ENCODE peak calls at places on chromosome 10, in ten cellular contexts. C, I, Y, U, Q, L, A, D, N and H are unnamed samples.

GRCh38 chr10:125231116-125231812 is 70.9 kb upstream of the CTBP2 start:
- DNase-seq in C (peak), I (no peak), Y (no peak), U (no peak), Q (peak), L (no peak), A (peak), D (no peak), N (peak), H (peak)

GRCh38 chr10:114437456-114438292 is 33.4 kb upstream of the AFAP1L2 start:
- DNase-seq in C (peak), I (no peak), Y (no peak), U (no peak), Q (peak), L (no peak), A (peak), D (no peak), N (no peak), H (no peak)

GRCh38 chr10:79248341-79248931 is 98.8 kb upstream of the PPIF start:
- DNase-seq in C (no peak), I (peak), Y (peak), U (peak), Q (no peak), L (peak), A (peak), D (peak), N (no peak), H (no peak)

GRCh38 chr10:88156341-88156740 is 292.9 kb downstream of the PTEN start:
- DNase-seq in C (peak), I (no peak), Y (no peak), U (no peak), Q (no peak), L (no peak), A (peak), D (no peak), N (no peak), H (no peak)

GRCh38 chr10:114389429-114389828 is 14.9 kb downstream of the AFAP1L2 start:
- DNase-seq in C (peak), I (peak), Y (no peak), U (no peak), Q (peak), L (no peak), A (peak), D (no peak), N (no peak), H (peak)

GRCh38 chr10:117926491-117926890 is 120.2 kb downstream of the RAB11FIP2 start:
- DNase-seq in C (peak), I (no peak), Y (no peak), U (no peak), Q (no peak), L (no peak), A (peak), D (no peak), N (no peak), H (no peak)

GRCh38 chr10:482036-482435 is 207.4 kb downstream of the DIP2C start:
- DNase-seq in C (no peak), I (no peak), Y (no peak), U (peak), Q (no peak), L (no peak), A (peak), D (no peak), N (no peak), H (no peak)

GRCh38 chr10:123424537-123424936 is 241.6 kb upstream of the GPR26 start:
- DNase-seq in C (no peak), I (no peak), Y (no peak), U (no peak), Q (no peak), L (no peak), A (no peak), D (no peak), N (no peak), H (no peak)

GRCh38 chr10:62858364-62858763 is 42.2 kb upstream of the EGR2 start:
- DNase-seq in C (peak), I (no peak), Y (no peak), U (no peak), Q (no peak), L (peak), A (peak), D (peak), N (no peak), H (no peak)

GRCh38 chr10:33594475-33594874 is 260.0 kb upstream of the NRP1 start:
- DNase-seq in C (no peak), I (no peak), Y (no peak), U (no peak), Q (no peak), L (no peak), A (no peak), D (no peak), N (no peak), H (no peak)

GRCh38 chr10:44926771-44927751 is 15.9 kb downstream of the TMEM72 start:
- DNase-seq in C (peak), I (no peak), Y (no peak), U (no peak), Q (no peak), L (no peak), A (peak), D (no peak), N (peak), H (no peak)

GRCh38 chr10:63494951-63495350 is 26.2 kb upstream of the REEP3 start:
- DNase-seq in C (no peak), I (no peak), Y (no peak), U (no peak), Q (no peak), L (no peak), A (no peak), D (no peak), N (no peak), H (no peak)

GRCh38 chr10:13971586-13972475 is 358.9 kb downstream of the FRMD4A start:
- DNase-seq in C (peak), I (no peak), Y (no peak), U (no peak), Q (no peak), L (no peak), A (peak), D (no peak), N (no peak), H (no peak)

GRCh38 chr10:69958232-69958902 is 94.3 kb upstream of the MACROH2A2 start:
- DNase-seq in C (peak), I (no peak), Y (no peak), U (no peak), Q (peak), L (no peak), A (peak), D (no peak), N (no peak), H (peak)

GRCh38 chr10:79129361-79129997 is 60.7 kb downstream of the ZMIZ1 start:
- DNase-seq in C (peak), I (no peak), Y (no peak), U (no peak), Q (peak), L (no peak), A (peak), D (no peak), N (no peak), H (no peak)

GRCh38 chr10:61895898-61896605 is 5.4 kb upstream of the ARID5B start:
- DNase-seq in C (no peak), I (no peak), Y (no peak), U (no peak), Q (no peak), L (no peak), A (no peak), D (no peak), N (no peak), H (no peak)

GRCh38 chr10:118818621-118819221 is 64.0 kb upstream of the CACUL1 start:
- DNase-seq in C (no peak), I (no peak), Y (no peak), U (peak), Q (no peak), L (no peak), A (no peak), D (peak), N (peak), H (no peak)

GRCh38 chr10:24998044-24998443 is 17.9 kb downstream of the ENKUR start:
- DNase-seq in C (no peak), I (no peak), Y (no peak), U (no peak), Q (no peak), L (no peak), A (no peak), D (no peak), N (no peak), H (no peak)

GRCh38 chr10:118343115-118343514 is 991 bp upstream of the FAM204A start:
- DNase-seq in C (peak), I (no peak), Y (no peak), U (no peak), Q (peak), L (no peak), A (peak), D (no peak), N (no peak), H (no peak)

GRCh38 chr10:43921881-43922280 is 273.2 kb upstream of the ZNF32 start:
- DNase-seq in C (no peak), I (no peak), Y (no peak), U (peak), Q (no peak), L (no peak), A (no peak), D (no peak), N (no peak), H (no peak)

GRCh38 chr10:73893386-73893785 is 17.5 kb upstream of the PLAU start:
- DNase-seq in C (no peak), I (no peak), Y (no peak), U (no peak), Q (no peak), L (no peak), A (no peak), D (no peak), N (no peak), H (no peak)

GRCh38 chr10:86068532-86069337 is 297.9 kb downstream of the GRID1 start:
- DNase-seq in C (no peak), I (no peak), Y (no peak), U (peak), Q (no peak), L (no peak), A (no peak), D (no peak), N (no peak), H (no peak)

GRCh38 chr10:11874568-11875182 is 51.5 kb downstream of the PROSER2 start:
- DNase-seq in C (peak), I (peak), Y (no peak), U (peak), Q (no peak), L (peak), A (peak), D (peak), N (no peak), H (no peak)

GRCh38 chr10:122019414-122019975 is 30.5 kb downstream of the TACC2 start:
- DNase-seq in C (no peak), I (no peak), Y (no peak), U (peak), Q (no peak), L (no peak), A (no peak), D (no peak), N (peak), H (peak)

GRCh38 chr10:122022276-122022675 is 33.3 kb downstream of the TACC2 start:
- DNase-seq in C (no peak), I (no peak), Y (no peak), U (no peak), Q (no peak), L (no peak), A (no peak), D (no peak), N (peak), H (no peak)

GRCh38 chr10:122020202-122020601 is 31.2 kb downstream of the TACC2 start:
- DNase-seq in C (no peak), I (no peak), Y (no peak), U (no peak), Q (no peak), L (no peak), A (no peak), D (no peak), N (no peak), H (no peak)

GRCh38 chr10:122021828-122022227 is 32.9 kb downstream of the TACC2 start:
- DNase-seq in C (no peak), I (no peak), Y (no peak), U (no peak), Q (no peak), L (no peak), A (no peak), D (no peak), N (peak), H (no peak)

GRCh38 chr10:122021421-122021820 is 32.5 kb downstream of the TACC2 start:
- DNase-seq in C (peak), I (no peak), Y (no peak), U (no peak), Q (no peak), L (no peak), A (peak), D (no peak), N (peak), H (no peak)
- H3K4me3 ChIP-seq in C (peak), I (no peak), Y (no peak), U (no peak), Q (no peak), L (no peak), A (no peak), D (no peak), N (peak), H (no peak)

GRCh38 chr10:46293832-46294640 is 7.2 kb downstream of the ANTXRL start:
- DNase-seq in C (no peak), I (peak), Y (no peak), U (peak), Q (no peak), L (no peak), A (peak), D (no peak), N (no peak), H (no peak)
- TF ChIP-seq CTCF in C (peak), I (no peak), Y (no peak), U (no peak), Q (peak), L (no peak), A (peak), D (peak), N (no peak), H (no peak)

GRCh38 chr10:3527144-3527543 is 257.9 kb downstream of the KLF6 start:
- DNase-seq in C (peak), I (no peak), Y (no peak), U (no peak), Q (no peak), L (no peak), A (peak), D (no peak), N (no peak), H (no peak)
- H3K4me3 ChIP-seq in C (no peak), I (no peak), Y (no peak), U (no peak), Q (no peak), L (no peak), A (no peak), D (no peak), N (no peak), H (no peak)

GRCh38 chr10:77715536-77715935 is 77.9 kb upstream of the KCNMA1 start:
- DNase-seq in C (no peak), I (no peak), Y (no peak), U (no peak), Q (no peak), L (no peak), A (no peak), D (no peak), N (no peak), H (no peak)

GRCh38 chr10:77712207-77712606 is 74.6 kb upstream of the KCNMA1 start:
- DNase-seq in C (no peak), I (no peak), Y (no peak), U (no peak), Q (no peak), L (no peak), A (no peak), D (no peak), N (no peak), H (no peak)

GRCh38 chr10:77713506-77714280 is 76.1 kb upstream of the KCNMA1 start:
- DNase-seq in C (peak), I (no peak), Y (no peak), U (no peak), Q (no peak), L (no peak), A (no peak), D (no peak), N (no peak), H (no peak)

GRCh38 chr10:77716943-77717735 is 79.5 kb upstream of the KCNMA1 start:
- DNase-seq in C (peak), I (no peak), Y (no peak), U (no peak), Q (no peak), L (no peak), A (peak), D (no peak), N (no peak), H (no peak)

DNA sequence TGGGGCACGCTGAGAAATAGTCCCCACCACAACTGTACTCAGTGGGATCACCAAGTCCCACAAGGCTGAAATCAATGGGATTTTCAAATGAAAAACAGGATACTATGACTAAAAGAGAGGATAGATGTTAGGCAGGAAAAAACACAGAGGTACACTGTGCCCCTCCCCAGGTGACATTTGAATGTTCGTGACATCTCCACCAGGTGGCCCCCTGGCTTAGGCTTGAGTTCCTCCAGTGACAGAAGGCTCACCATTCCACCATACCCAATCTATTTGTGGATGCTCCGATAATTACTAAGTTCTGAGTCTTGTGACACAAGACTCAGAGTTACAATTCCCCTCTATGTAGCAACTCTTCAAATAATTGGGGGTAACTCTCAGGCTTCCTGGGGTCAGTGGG is 77.5 kb upstream of the KCNMA1 start:
- DNase-seq in C (no peak), I (no peak), Y (no peak), U (no peak), Q (peak), L (no peak), A (no peak), D (no peak), N (no peak), H (no peak)
- TF ChIP-seq CTCF in C (no peak), I (no peak), Y (peak), U (no peak), Q (peak), L (no peak), A (no peak), D (peak), N (no peak), H (peak)

DNA sequence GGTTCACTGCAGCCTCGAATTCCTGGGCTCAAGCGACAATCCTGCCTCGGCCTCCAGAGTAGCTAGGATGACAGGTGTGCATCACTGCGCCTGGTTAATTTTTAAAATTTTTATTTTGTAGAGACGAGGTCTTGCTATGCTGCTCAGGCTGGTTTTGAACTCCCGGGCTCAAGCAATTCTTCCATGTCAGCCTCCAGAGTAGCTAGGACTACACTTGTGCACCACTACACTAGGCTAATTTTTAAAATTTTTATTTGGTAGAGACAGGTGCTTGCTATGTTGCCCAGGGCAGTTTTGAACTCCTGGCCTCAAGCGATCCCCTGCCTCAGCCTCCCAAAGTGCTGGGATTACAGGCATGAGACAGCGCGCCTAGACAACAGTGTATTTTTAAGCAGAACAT is 120.5 kb downstream of the SVIL start:
- DNase-seq in C (no peak), I (no peak), Y (no peak), U (no peak), Q (no peak), L (no peak), A (no peak), D (no peak), N (no peak), H (no peak)
- H3K4me3 ChIP-seq in C (no peak), I (no peak), Y (no peak), U (no peak), Q (no peak), L (no peak), A (no peak), D (no peak), N (no peak), H (no peak)

DNA sequence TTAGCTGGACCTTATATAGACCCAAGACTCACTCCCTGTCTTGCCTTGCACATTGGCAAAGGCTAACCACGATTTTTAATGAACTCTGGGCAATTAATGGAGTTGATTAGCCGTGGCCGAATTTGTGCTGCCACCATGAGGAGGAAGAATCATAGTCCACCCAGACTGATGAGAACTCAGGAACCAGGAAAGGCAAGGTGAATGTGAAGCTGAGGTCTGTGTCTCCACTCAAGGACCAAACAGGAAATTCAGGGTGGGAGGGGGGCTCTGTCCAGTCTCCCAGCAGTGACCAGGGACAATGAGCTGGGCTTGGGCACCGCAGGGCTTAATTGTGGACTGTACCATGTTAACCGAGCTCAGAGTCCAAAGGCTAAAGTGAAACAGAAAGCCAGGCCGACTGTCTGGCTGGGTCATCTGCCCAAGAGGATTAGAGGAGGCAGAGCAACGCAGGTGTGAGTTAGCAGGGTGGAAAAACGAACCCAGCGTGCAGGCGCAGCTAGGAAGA is 127.0 kb upstream of the JCAD start:
- DNase-seq in C (no peak), I (peak), Y (no peak), U (no peak), Q (no peak), L (peak), A (no peak), D (no peak), N (no peak), H (no peak)
- TF ChIP-seq CTCF in C (peak), I (peak), Y (peak), U (no peak), Q (peak), L (peak), A (peak), D (peak), N (peak), H (no peak)

DNA sequence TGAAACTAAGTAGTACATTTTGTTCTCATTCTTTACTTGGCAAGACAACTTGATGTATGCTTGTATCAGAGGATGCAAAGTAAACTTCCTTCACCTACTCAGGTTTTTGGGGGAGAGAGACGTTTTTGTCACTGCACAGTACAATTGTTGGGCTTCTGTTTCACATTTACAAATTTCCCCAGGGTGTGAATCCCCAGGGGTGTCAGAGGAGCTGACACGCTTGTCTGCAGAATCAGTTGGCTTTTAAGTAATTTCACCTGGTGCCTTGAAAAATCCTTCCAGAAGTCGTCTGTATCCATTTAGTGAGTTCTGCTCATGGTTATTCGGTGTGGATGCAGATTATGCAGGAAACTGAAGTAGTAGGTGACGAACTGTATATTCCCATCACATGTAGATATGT is 1227.7 kb upstream of the CELF2 start:
- DNase-seq in C (no peak), I (no peak), Y (no peak), U (no peak), Q (no peak), L (no peak), A (no peak), D (no peak), N (no peak), H (no peak)
- H3K4me3 ChIP-seq in C (no peak), I (no peak), Y (no peak), U (no peak), Q (no peak), L (no peak), A (no peak), D (no peak), N (no peak), H (no peak)

DNA sequence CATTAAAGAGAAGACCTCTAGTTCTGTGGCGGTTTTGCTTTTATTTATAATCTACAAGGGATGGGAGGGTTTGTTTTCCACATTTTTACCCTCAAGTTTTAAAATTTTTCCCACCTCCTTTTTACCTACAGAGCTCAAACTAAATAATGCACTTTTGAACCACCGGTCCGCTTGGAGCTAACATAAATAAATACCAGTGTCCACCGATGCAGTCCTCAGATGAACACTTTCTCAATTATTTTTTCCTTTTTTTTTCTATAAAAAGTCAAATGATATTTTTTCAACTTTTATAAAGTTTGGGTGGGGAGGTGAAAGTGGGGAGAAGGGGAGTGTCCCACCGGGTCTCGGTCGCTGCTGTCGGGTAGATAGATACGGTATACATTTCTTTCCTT is 3.3 kb downstream of the ZNF503 start:
- DNase-seq in C (no peak), I (no peak), Y (no peak), U (no peak), Q (no peak), L (no peak), A (no peak), D (no peak), N (no peak), H (no peak)
- TF ChIP-seq CTCF in C (no peak), I (no peak), Y (no peak), U (no peak), Q (no peak), L (no peak), A (no peak), D (no peak), N (no peak), H (no peak)

GRCh38 chr10:132515811-132516726 is 21.5 kb upstream of the INPP5A start:
- DNase-seq in C (no peak), I (peak), Y (no peak), U (no peak), Q (no peak), L (peak), A (peak), D (no peak), N (peak), H (no peak)
- H3K4me3 ChIP-seq in C (no peak), I (no peak), Y (no peak), U (no peak), Q (no peak), L (peak), A (no peak), D (peak), N (no peak), H (no peak)

GRCh38 chr10:100888957-100889356 is 23.8 kb upstream of the SLF2 start:
- DNase-seq in C (no peak), I (no peak), Y (no peak), U (no peak), Q (no peak), L (no peak), A (peak), D (no peak), N (no peak), H (no peak)
- TF ChIP-seq CTCF in C (peak), I (no peak), Y (no peak), U (peak), Q (no peak), L (peak), A (peak), D (peak), N (no peak), H (peak)